ENCODE peak calls at places on chromosomes 1 and 21, in eight cellular contexts. W is right lobe of liver, V is right atrium auricular region, Z is DND-41, I is Karpas-422, N is fibroblast of villous mesenchyme, L is left ventricle myocardium inferior, R is mucosa of descending colon. T is an unnamed sample.

GRCh38 chr1:235503333-235504121 is 725 bp downstream of the B3GALNT2 start:
- DNase-seq in W (peak; percentile 70), V (peak; percentile 66), Z (no peak), I (peak; percentile 77), N (peak; percentile 61), L (peak; percentile 63), R (peak; percentile 74), T (no peak)

GRCh38 chr1:43011020-43011419 is 52.4 kb upstream of the SLC2A1 start:
- DNase-seq in W (no peak), V (no peak), Z (no peak), I (no peak), N (no peak), L (no peak), R (no peak), T (no peak)

GRCh38 chr1:17053071-17053684 is 654 bp downstream of the SDHB start:
- DNase-seq in W (no peak), V (no peak), Z (no peak), I (peak; percentile 51), N (no peak), L (no peak), R (no peak), T (no peak)

GRCh38 chr1:150970818-150971582 is 3.6 kb downstream of the CERS2 start:
- DNase-seq in W (peak; percentile 96), V (peak; percentile 90), Z (no peak), I (no peak), N (peak; percentile 90), L (peak; percentile 84), R (peak; percentile 74), T (no peak)

GRCh38 chr1:172637522-172637921 is 21.4 kb upstream of the FASLG start:
- DNase-seq in W (no peak), V (no peak), Z (no peak), I (no peak), N (peak; percentile 77), L (no peak), R (no peak), T (no peak)

GRCh38 chr21:37711294-37711844 is 204.9 kb downstream of the KCNJ6 start:
- DNase-seq in W (no peak), V (no peak), Z (no peak), I (no peak), N (peak; percentile 46), L (no peak), R (no peak), T (no peak)

GRCh38 chr1:22555386-22555656 is 8.0 kb upstream of the EPHA8 start:
- DNase-seq in W (no peak), V (no peak), Z (no peak), I (no peak), N (no peak), L (no peak), R (no peak), T (no peak)

GRCh38 chr1:196399713-196400112 is 208.5 kb downstream of the KCNT2 start:
- DNase-seq in W (no peak), V (no peak), Z (no peak), I (no peak), N (no peak), L (no peak), R (no peak), T (no peak)

GRCh38 chr1:243939167-243939848 is 89.3 kb upstream of the AKT3 start:
- DNase-seq in W (no peak), V (no peak), Z (no peak), I (no peak), N (no peak), L (no peak), R (no peak), T (no peak)

DNA sequence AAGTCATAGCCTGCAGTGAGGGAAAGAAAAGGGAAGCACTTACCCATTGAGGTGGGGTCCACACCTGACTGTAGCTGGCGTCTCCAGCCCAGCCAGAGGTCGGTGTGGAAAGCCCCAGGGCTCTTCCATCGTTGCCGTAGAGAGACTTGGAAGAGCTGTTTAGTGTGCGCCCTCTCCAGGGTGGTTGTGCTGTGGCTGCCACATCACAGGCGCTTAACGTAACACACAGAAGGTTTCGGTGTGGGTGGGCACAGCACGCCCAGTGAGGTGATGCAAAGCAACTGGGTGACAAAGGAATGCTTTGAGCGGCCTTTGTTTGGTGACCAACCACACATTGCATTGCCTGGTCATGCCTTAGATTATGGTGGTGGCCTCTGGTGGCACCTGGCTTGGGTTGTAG is 36.8 kb upstream of the KIF1B start:
- DNase-seq in W (no peak), V (no peak), Z (no peak), I (no peak), N (no peak), L (no peak), R (no peak), T (no peak)
- H3K4me3 ChIP-seq in W (no peak overlapping the region), V (no peak overlapping the region), Z (no peak overlapping the region), I (no peak overlapping the region), N (no peak overlapping the region), L (no peak overlapping the region), R (no peak overlapping the region), T (no peak overlapping the region)

GRCh38 chr1:32500387-32501209 is 35.7 kb downstream of the ZBTB8B start:
- DNase-seq in W (peak; percentile 59), V (peak; percentile 76), Z (peak; percentile 21), I (peak; percentile 56), N (peak; percentile 60), L (peak; percentile 82), R (peak; percentile 64), T (no peak)
- H3K4me3 ChIP-seq in W (peak overlapping the region; percentile 52), V (peak overlapping the region; percentile 70), Z (peak overlapping the region; percentile 55), I (peak overlapping the region; percentile 65), N (peak overlapping the region; percentile 66), L (peak overlapping the region; percentile 87), R (peak overlapping the region; percentile 45), T (peak overlapping the region; percentile 43)

DNA sequence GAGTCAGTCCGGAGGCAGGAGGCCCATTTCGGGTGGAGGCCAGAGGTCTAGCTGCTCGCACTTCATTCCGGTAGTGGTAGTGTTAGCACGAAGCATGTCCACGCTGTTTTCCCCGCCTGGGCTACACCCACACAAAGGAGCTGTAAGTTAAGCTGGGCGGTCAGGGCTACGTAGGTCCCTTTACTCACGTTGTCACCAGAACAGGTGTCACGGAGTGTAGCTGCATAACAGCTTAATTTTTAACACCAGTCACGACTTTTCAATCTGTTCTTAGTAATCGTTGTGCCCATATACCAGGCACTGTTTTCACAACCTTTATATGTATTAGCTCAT is 15.6 kb downstream of the HLX start:
- DNase-seq in W (no peak), V (no peak), Z (no peak), I (no peak), N (no peak), L (no peak), R (no peak), T (no peak)
- H3K4me3 ChIP-seq in W (no peak overlapping the region), V (no peak overlapping the region), Z (no peak overlapping the region), I (no peak overlapping the region), N (no peak overlapping the region), L (peak overlapping the region; percentile 61), R (no peak overlapping the region), T (no peak overlapping the region)

GRCh38 chr1:204033321-204033720 is 39.6 kb upstream of the SOX13 start:
- DNase-seq in W (no peak), V (no peak), Z (no peak), I (no peak), N (no peak), L (no peak), R (no peak), T (no peak)
- H3K4me3 ChIP-seq in W (no peak overlapping the region), V (no peak overlapping the region), Z (no peak overlapping the region), I (no peak overlapping the region), N (no peak overlapping the region), L (no peak overlapping the region), R (no peak overlapping the region), T (no peak overlapping the region)

DNA sequence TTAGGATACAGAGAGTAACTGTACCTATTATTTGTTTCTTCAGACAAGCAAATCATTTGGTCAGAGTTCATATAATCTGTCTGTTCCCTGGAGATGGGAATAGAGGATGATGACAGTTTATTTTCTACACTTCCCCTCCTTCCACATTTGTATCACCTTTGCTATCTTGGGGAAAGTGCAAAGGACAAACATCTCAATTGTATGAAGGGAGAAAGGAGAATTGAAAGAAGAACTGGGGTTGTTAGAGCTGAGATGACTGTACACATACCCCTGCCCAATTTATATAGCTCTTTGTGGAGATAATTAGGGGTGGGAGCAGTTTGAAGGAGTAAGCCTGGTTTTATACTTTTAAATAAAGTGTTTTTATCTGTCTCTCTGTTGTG is 14.0 kb downstream of the POLR3GL start:
- DNase-seq in W (no peak), V (no peak), Z (no peak), I (peak; percentile 48), N (no peak), L (no peak), R (no peak), T (no peak)
- H3K4me3 ChIP-seq in W (no peak overlapping the region), V (peak overlapping the region; percentile 13), Z (peak overlapping the region; percentile 10), I (peak overlapping the region; percentile 36), N (peak overlapping the region; percentile 54), L (peak overlapping the region; percentile 58), R (no peak overlapping the region), T (no peak overlapping the region)

DNA sequence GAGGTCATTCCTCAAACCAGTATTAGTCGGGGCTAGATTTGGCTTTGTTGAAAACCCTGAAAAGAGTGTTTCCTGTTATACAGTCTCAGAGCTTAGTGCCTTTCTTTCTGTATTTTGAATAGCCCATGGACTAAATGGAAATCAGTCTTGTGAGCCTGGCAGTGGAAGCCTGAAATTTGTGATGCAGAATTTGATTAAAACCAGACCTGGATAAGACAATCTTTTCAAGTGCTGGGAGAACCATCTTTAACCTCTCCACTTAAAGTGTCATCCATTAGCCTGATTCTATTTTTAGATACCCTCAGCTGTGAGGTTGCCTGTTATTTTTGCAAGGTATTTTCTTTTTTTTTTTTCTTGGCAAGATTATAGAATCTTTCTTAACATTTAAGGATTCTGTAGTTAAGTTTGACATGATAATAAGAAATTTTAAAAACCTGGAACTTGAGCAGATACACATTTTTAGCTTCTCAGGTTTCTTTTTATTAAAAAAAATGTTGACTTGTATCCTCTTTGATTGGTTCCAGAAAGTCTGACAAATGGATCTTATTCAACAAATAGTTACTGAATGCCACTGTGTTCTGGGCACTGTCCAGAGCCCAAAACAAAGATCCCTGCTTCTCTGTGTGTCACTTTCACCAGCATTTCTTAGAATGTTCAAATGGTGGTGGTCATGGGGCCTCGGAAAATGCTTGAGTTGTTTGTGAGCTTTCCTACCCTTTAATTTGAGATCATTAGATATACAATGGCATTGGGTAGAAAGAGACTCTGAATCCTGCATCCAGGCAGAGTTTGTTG is 19.7 kb downstream of the ACTN2 start:
- DNase-seq in W (no peak), V (no peak), Z (no peak), I (no peak), N (no peak), L (no peak), R (no peak), T (no peak)
- H3K4me3 ChIP-seq in W (no peak overlapping the region), V (no peak overlapping the region), Z (no peak overlapping the region), I (no peak overlapping the region), N (no peak overlapping the region), L (peak overlapping the region; percentile 54), R (no peak overlapping the region), T (no peak overlapping the region)

GRCh38 chr1:51622455-51622913 is 5.6 kb downstream of the OSBPL9 start:
- DNase-seq in W (peak; percentile 60), V (peak; percentile 80), Z (peak; percentile 15), I (peak; percentile 51), N (peak; percentile 71), L (peak; percentile 22), R (no peak), T (peak; percentile 18)
- H3K4me3 ChIP-seq in W (no peak overlapping the region), V (no peak overlapping the region), Z (no peak overlapping the region), I (no peak overlapping the region), N (no peak overlapping the region), L (no peak overlapping the region), R (no peak overlapping the region), T (no peak overlapping the region)